ENCODE peak calls at places on chromosomes 5 and 9, in ten cellular contexts. F is OCI-LY7, J is fibroblast of mammary gland, P is HFF-Myc, V is stomach, L is breast epithelium, B is bronchial epithelial cell, R is colonic mucosa, G is lower lobe of right lung, H is AG09309. T is an unnamed sample.

GRCh38 chr9:81685763-81686613 is 3.4 kb downstream of the TLE1 start:
- DNase-seq in L (no peak), F (no peak), B (no peak), V (no peak), R (peak), G (no peak), P (no peak), J (peak), H (no peak), T (no peak)

GRCh38 chr9:112283854-112284253 is 49.6 kb downstream of the PTBP3 start:
- DNase-seq in B (no peak), F (peak), L (no peak), G (no peak), H (no peak), R (no peak), V (no peak), J (no peak), P (no peak), T (no peak)

GRCh38 chr9:129607026-129607397 is 13.9 kb downstream of the C9orf50 start:
- DNase-seq in F (no peak), R (no peak), P (no peak), V (no peak), G (peak), J (no peak), B (no peak), L (no peak), H (no peak), T (no peak)

GRCh38 chr9:73527521-73527920 is 375.9 kb downstream of the ANXA1 start:
- DNase-seq in L (no peak), R (no peak), P (no peak), G (no peak), F (no peak), J (peak), H (no peak), B (peak), V (no peak), T (no peak)

GRCh38 chr5:39224196-39224754 is 4.9 kb upstream of the FYB1 start:
- DNase-seq in B (peak), L (no peak), R (peak), P (no peak), H (no peak), V (peak), J (peak), F (no peak), G (peak), T (no peak)

GRCh38 chr9:125654121-125654520 is 52.9 kb downstream of the MAPKAP1 start:
- DNase-seq in H (no peak), P (no peak), L (no peak), V (no peak), B (no peak), F (no peak), G (no peak), R (no peak), J (no peak), T (no peak)

GRCh38 chr5:37875051-37875787 is 35.4 kb upstream of the GDNF start:
- DNase-seq in J (peak), L (no peak), B (peak), H (no peak), R (no peak), P (no peak), F (no peak), G (no peak), V (no peak), T (peak)

GRCh38 chr5:179679014-179679674 is 1.7 kb downstream of the CBY3 start:
- DNase-seq in H (no peak), L (peak), J (peak), P (peak), G (peak), R (peak), B (peak), V (peak), F (peak), T (no peak)

GRCh38 chr9:108800632-108801099 is 55.1 kb downstream of the ACTL7B start:
- DNase-seq in F (no peak), J (no peak), V (no peak), P (no peak), L (peak), G (no peak), R (no peak), H (no peak), B (no peak), T (no peak)

GRCh38 chr9:69476016-69476415 is 151.0 kb downstream of the ENTREP1 start:
- DNase-seq in V (no peak), H (no peak), B (no peak), R (no peak), L (no peak), J (no peak), G (no peak), F (no peak), P (no peak), T (no peak)

GRCh38 chr5:1152156-1152555 is 40.3 kb upstream of the SLC12A7 start:
- DNase-seq in F (peak), P (no peak), J (no peak), H (no peak), B (no peak), G (no peak), L (no peak), V (no peak), R (no peak), T (no peak)

GRCh38 chr9:70411141-70411929 is 3.1 kb downstream of the KLF9 start:
- DNase-seq in V (peak), R (peak), P (no peak), G (peak), B (peak), H (no peak), J (peak), L (peak), F (no peak), T (no peak)

DNA sequence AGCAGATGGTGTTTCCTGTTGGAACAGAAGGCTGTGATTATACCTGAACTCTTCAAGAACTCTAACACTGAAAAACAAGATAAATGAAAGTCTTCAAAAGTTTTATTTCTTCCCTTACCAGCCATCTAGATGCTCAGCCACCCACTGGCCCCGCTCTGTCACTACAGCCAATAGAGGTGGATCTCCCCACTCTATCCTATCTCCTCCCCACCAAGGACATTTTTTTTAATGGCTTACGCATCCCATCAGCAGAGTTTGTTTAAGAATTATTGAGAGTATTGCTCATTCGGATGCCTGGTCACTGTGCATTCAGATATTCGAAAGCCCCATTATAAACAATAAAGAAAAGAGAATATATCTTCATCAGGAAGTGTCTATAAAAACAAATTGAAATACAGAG is 159.4 kb downstream of the RASEF start:
- DNase-seq in P (no peak), R (no peak), F (no peak), H (no peak), B (no peak), G (no peak), L (no peak), V (no peak), J (no peak), T (no peak)
- TF ChIP-seq CTCF in P (peak), R (no peak), F (peak), H (no peak), B (no peak), G (no peak), L (no peak), V (no peak), J (no peak), T (peak)

GRCh38 chr5:19143935-19144334 is 844.1 kb downstream of the CDH18 start:
- DNase-seq in P (no peak), J (no peak), B (no peak), G (no peak), L (no peak), R (no peak), V (no peak), H (no peak), F (no peak), T (no peak)

GRCh38 chr5:19140276-19140675 is 847.7 kb downstream of the CDH18 start:
- DNase-seq in L (no peak), P (no peak), J (no peak), V (no peak), R (no peak), H (no peak), G (no peak), F (no peak), B (peak), T (no peak)
- H3K4me3 ChIP-seq in L (no peak), P (no peak), J (no peak), V (no peak), R (no peak), H (no peak), G (no peak), F (no peak), B (no peak), T (no peak)

GRCh38 chr5:168086104-168086610 is 205.3 kb upstream of the WWC1 start:
- DNase-seq in P (no peak), G (no peak), B (peak), V (no peak), H (peak), R (peak), L (no peak), F (no peak), J (no peak), T (no peak)
- TF ChIP-seq CTCF in P (peak), G (no peak), B (peak), V (no peak), H (no peak), R (no peak), L (no peak), F (no peak), J (no peak), T (peak)

GRCh38 chr9:17005085-17005484 is 129.8 kb upstream of the CNTLN start:
- DNase-seq in B (peak), P (peak), H (no peak), L (no peak), R (peak), G (peak), V (peak), F (no peak), J (peak), T (no peak)
- H3K4me3 ChIP-seq in B (no peak), P (no peak), H (no peak), L (peak), R (no peak), G (no peak), V (no peak), F (no peak), J (no peak), T (peak)

GRCh38 chr5:43113546-43113945 is 7.2 kb upstream of the ZNF131 start:
- DNase-seq in P (no peak), L (no peak), G (no peak), J (no peak), B (no peak), V (no peak), F (no peak), H (no peak), R (no peak), T (no peak)

GRCh38 chr5:43115968-43116367 is 4.7 kb upstream of the ZNF131 start:
- DNase-seq in F (no peak), G (no peak), R (no peak), H (no peak), V (no peak), P (no peak), B (no peak), L (no peak), J (no peak), T (no peak)

GRCh38 chr5:43106290-43106638 is 14.4 kb upstream of the ZNF131 start:
- DNase-seq in L (no peak), G (no peak), B (no peak), V (no peak), R (no peak), P (no peak), F (no peak), J (peak), H (no peak), T (no peak)

GRCh38 chr5:43105369-43106289 is 15.1 kb upstream of the ZNF131 start:
- DNase-seq in J (peak), H (peak), B (peak), L (peak), G (peak), F (peak), V (peak), R (peak), P (peak), T (peak)

GRCh38 chr5:43110606-43111170 is 10.0 kb upstream of the ZNF131 start:
- DNase-seq in F (peak), B (peak), P (no peak), G (no peak), V (no peak), R (peak), J (no peak), H (no peak), L (no peak), T (no peak)
- TF ChIP-seq CTCF in F (peak), B (peak), P (peak), G (no peak), V (no peak), R (peak), J (peak), H (peak), L (no peak), T (peak)

DNA sequence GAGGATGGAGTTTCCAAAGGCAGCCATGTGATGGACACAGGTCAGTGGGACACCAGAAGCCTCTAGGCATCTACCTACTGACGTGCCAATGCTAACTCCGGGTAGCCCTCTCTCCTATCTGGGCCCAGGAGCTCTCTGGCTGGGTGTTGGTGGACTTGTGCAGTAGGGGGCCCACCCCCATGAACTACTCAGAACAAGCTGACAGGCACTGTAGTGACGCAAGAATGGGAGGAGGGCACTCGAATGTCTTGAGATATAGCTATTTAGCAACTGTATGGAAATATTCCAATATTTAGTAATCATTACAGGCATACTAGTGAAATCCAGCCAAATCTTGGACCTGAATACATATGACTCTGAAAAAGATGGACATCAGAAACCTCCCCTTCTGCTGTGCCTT is 5.7 kb upstream of the DOCK2 start:
- DNase-seq in P (no peak), L (no peak), R (no peak), V (no peak), G (no peak), B (no peak), J (peak), H (peak), F (no peak), T (no peak)
- H3K4me3 ChIP-seq in P (no peak), L (no peak), R (no peak), V (no peak), G (no peak), B (no peak), J (no peak), H (no peak), F (no peak), T (no peak)

DNA sequence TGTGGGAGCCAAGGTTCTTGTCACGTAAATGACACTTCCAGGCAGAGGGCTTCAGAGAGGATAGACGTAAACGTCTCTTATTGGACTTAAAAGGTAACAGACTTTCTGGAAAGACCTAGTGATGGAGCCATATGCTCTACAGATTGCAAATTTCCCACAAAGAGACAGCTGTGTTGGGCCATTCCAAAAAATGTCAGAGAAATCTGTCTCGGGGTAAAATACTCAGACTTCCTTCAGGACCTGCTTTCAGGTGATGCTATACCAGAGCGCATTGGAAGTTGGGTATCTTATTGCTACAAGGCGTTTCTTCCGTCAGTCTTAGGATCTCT is 29.2 kb downstream of the PROP1 start:
- DNase-seq in L (no peak), H (no peak), V (no peak), P (no peak), R (no peak), F (no peak), J (no peak), B (no peak), G (no peak), T (no peak)
- TF ChIP-seq CTCF in L (no peak), H (no peak), V (no peak), P (no peak), R (no peak), F (no peak), J (no peak), B (no peak), G (no peak), T (no peak)

GRCh38 chr9:124506433-124506832 is 766 bp downstream of the NR5A1 start:
- DNase-seq in H (no peak), F (no peak), P (no peak), V (no peak), B (no peak), L (no peak), R (no peak), J (no peak), G (peak), T (no peak)
- H3K4me3 ChIP-seq in H (no peak), F (no peak), P (no peak), V (no peak), B (no peak), L (no peak), R (no peak), J (no peak), G (no peak), T (no peak)